ENCODE peak calls at places on chromosome 6, in seven cellular contexts. W, J, A, L, E, R and P are unnamed samples.

GRCh38 chr6:42532038-42532669 is 31.7 kb upstream of the UBR2 start:
- DNase-seq in W (no peak), J (no peak), A (peak), L (no peak), E (peak), R (no peak), P (no peak)

GRCh38 chr6:96391776-96392175 is 129.8 kb upstream of the UFL1 start:
- DNase-seq in W (no peak), J (no peak), A (no peak), L (no peak), E (no peak), R (no peak), P (no peak)

GRCh38 chr6:37122861-37123260 is 47.1 kb upstream of the PIM1 start:
- DNase-seq in W (no peak), J (no peak), A (no peak), L (no peak), E (no peak), R (no peak), P (no peak)

GRCh38 chr6:7649037-7649810 is 59.2 kb downstream of the SNRNP48 start:
- DNase-seq in W (no peak), J (no peak), A (no peak), L (no peak), E (no peak), R (no peak), P (no peak)

GRCh38 chr6:16129623-16130243 is 847 bp downstream of the MYLIP start:
- DNase-seq in W (no peak), J (peak), A (no peak), L (peak), E (peak), R (peak), P (no peak)

GRCh38 chr6:24313477-24314141 is 44.2 kb downstream of the DCDC2 start:
- DNase-seq in W (no peak), J (no peak), A (no peak), L (no peak), E (no peak), R (no peak), P (no peak)

GRCh38 chr6:46042355-46042999 is 26.8 kb upstream of the CLIC5 start:
- DNase-seq in W (no peak), J (no peak), A (peak), L (no peak), E (peak), R (no peak), P (no peak)

GRCh38 chr6:95547043-95547442 is 30.3 kb upstream of the MANEA start:
- DNase-seq in W (no peak), J (no peak), A (no peak), L (no peak), E (no peak), R (no peak), P (no peak)

GRCh38 chr6:142881771-142882170 is 63.2 kb downstream of the HIVEP2 start:
- DNase-seq in W (no peak), J (no peak), A (peak), L (no peak), E (no peak), R (no peak), P (no peak)

GRCh38 chr6:90384720-90385119 is 88.1 kb upstream of the BACH2 start:
- DNase-seq in W (no peak), J (no peak), A (no peak), L (no peak), E (no peak), R (no peak), P (no peak)

GRCh38 chr6:15953152-15953880 is 175.6 kb upstream of the MYLIP start:
- DNase-seq in W (no peak), J (no peak), A (no peak), L (no peak), E (no peak), R (no peak), P (no peak)

GRCh38 chr6:146017672-146018071 is 11.2 kb upstream of the GRM1 start:
- DNase-seq in W (no peak), J (no peak), A (no peak), L (no peak), E (no peak), R (no peak), P (no peak)

GRCh38 chr6:37696841-37697735 is 595 bp downstream of the MDGA1 start:
- DNase-seq in W (no peak), J (peak), A (no peak), L (no peak), E (peak), R (no peak), P (no peak)

GRCh38 chr6:33995873-33996475 is 149.9 kb downstream of the GRM4 start:
- DNase-seq in W (no peak), J (no peak), A (no peak), L (no peak), E (no peak), R (peak), P (no peak)

GRCh38 chr6:63764318-63764916 is 128.8 kb downstream of the PHF3 start:
- DNase-seq in W (no peak), J (no peak), A (peak), L (no peak), E (peak), R (no peak), P (no peak)

GRCh38 chr6:14695579-14695978 is 550.3 kb upstream of the JARID2 start:
- DNase-seq in W (no peak), J (no peak), A (no peak), L (no peak), E (no peak), R (no peak), P (no peak)

GRCh38 chr6:107275330-107275865 is 160.1 kb upstream of the BEND3 start:
- DNase-seq in W (no peak), J (no peak), A (no peak), L (no peak), E (no peak), R (no peak), P (no peak)

GRCh38 chr6:88455317-88455716 is 289.2 kb upstream of the CNR1 start:
- DNase-seq in W (no peak), J (no peak), A (no peak), L (no peak), E (no peak), R (no peak), P (no peak)

GRCh38 chr6:156686429-156686939 is 90.7 kb upstream of the ARID1B start:
- DNase-seq in W (no peak), J (no peak), A (peak), L (no peak), E (peak), R (no peak), P (no peak)

GRCh38 chr6:159981591-159982245 is 12.8 kb downstream of the IGF2R start:
- DNase-seq in W (no peak), J (no peak), A (peak), L (peak), E (peak), R (peak), P (no peak)

GRCh38 chr6:81475646-81476045 is 276.8 kb downstream of the TENT5A start:
- DNase-seq in W (no peak), J (no peak), A (peak), L (no peak), E (no peak), R (peak), P (no peak)

GRCh38 chr6:3585320-3585935 is 128.6 kb upstream of the SLC22A23 start:
- DNase-seq in W (no peak), J (no peak), A (peak), L (no peak), E (no peak), R (no peak), P (no peak)

GRCh38 chr6:48552905-48553304 is 441.9 kb upstream of the PTCHD4 start:
- DNase-seq in W (no peak), J (no peak), A (no peak), L (no peak), E (no peak), R (no peak), P (no peak)